ENCODE peak calls at places on chromosome 12, in six cellular contexts. R, U, E, I, W and K are unnamed samples. For H3K4me1, the result is how much of the 10 kb centered on the place peaks cover.

GRCh38 chr12:123265851-123266678 is 5.6 kb downstream of the CDK2AP1 start:
- DNase-seq in R (no peak), U (no peak), E (no peak), I (no peak), W (no peak), K (no peak)

GRCh38 chr12:122834229-122834920 is 882 bp upstream of the HIP1R start:
- DNase-seq in R (no peak), U (peak), E (no peak), I (peak), W (peak), K (no peak)

GRCh38 chr12:80445083-80445482 is 1.0 kb downstream of the PTPRQ start:
- DNase-seq in R (no peak), U (peak), E (no peak), I (peak), W (no peak), K (no peak)

GRCh38 chr12:68611094-68611818 is 557 bp downstream of the RAP1B start:
- DNase-seq in R (peak), U (peak), E (peak), I (peak), W (peak), K (peak)

GRCh38 chr12:70733385-70733784 is 96.2 kb upstream of the PTPRB start:
- DNase-seq in R (no peak), U (peak), E (no peak), I (peak), W (no peak), K (no peak)

GRCh38 chr12:25558566-25558965 is 5.5 kb upstream of the LMNTD1 start:
- DNase-seq in R (no peak), U (no peak), E (no peak), I (no peak), W (no peak), K (no peak)

GRCh38 chr12:34604227-34604626 is 581.9 kb downstream of the ALG10 start:
- DNase-seq in R (no peak), U (no peak), E (no peak), I (no peak), W (no peak), K (no peak)

GRCh38 chr12:5945071-5946008 is at the start of gene ANO2:
- DNase-seq in R (no peak), U (no peak), E (no peak), I (peak), W (no peak), K (no peak)

GRCh38 chr12:1006255-1006654 is 15.2 kb downstream of the ERC1 start:
- DNase-seq in R (no peak), U (no peak), E (no peak), I (no peak), W (no peak), K (no peak)

GRCh38 chr12:125160556-125160955 is 95.3 kb downstream of the AACS start:
- DNase-seq in R (no peak), U (no peak), E (no peak), I (no peak), W (no peak), K (no peak)
- H3K27ac ChIP-seq in R (no peak), U (no peak), E (no peak), I (no peak), W (no peak), K (no peak)

DNA sequence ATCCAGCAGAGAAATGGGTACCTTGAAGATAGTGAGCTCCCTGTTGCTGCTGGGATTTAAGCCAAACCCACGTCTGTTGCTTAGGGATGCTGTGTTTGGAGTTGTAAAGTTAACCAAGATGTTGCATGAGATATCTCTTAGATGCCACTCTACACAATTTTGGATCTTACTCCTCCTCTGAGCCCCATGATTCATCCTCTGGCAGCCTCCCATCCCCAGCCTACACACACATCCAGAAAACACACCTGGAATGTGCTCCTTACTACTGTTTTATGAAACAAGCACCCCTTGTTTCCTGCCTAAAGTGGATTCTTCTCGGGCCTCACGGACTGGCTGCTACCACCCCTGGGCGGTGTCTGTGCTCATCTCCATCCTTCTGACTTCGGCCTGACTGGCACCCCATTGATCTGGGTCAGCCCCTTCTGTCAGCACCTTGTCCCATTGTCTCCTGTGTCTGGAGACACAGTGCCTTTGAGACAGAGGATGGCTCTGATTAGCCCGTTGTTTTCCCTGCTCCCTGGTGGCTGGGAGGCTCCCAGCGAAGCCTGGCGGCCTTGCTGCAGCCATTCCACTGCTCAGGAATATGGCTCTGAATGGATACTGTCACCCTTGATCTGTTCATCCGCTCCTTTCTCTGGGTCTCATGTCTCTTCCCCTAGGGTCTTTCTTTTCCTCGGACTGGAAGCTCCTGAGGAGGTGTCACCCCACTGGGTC is 24.3 kb downstream of the TSPAN9 start:
- DNase-seq in R (no peak), U (no peak), E (no peak), I (peak), W (no peak), K (no peak)
- H3K4me1 ChIP-seq in R (under half), U (under half), E (half or more), I (under half), W (under half), K (under half)

DNA sequence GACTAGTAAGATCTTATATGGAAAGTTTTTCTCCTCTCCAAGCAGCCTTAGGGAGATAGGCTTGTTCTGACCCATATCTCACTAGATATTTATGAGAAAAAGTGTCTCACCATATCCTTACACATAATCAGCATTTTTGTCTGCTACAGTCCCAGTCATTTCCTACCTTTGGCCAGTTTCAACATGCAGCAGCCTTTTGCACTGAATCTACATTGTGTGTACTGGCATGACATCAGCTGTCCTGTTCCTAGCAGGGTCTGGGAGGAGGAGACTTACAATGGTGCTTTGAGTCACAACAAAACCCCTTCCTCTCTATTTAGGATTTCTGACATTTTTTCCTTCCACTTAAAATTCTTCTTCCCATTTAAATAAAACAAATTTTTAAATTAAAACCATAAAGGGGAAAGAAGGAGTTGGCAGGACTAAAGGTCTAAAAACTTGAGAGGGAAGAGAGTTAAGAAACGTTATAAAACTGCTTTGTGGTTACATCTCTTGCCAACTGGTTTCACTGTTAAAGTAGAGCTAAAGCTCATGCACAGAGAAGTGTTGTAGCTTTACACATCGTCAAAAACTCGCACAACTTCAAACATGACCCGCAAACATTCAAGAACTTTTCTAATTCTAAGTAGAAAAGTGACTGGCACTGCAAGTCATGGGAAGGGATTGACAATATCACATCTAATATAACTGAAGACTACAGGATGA is 53.3 kb upstream of the CERS5 start:
- DNase-seq in R (no peak), U (peak), E (no peak), I (peak), W (no peak), K (no peak)
- H3K27ac ChIP-seq in R (peak), U (peak), E (peak), I (peak), W (peak), K (peak)

DNA sequence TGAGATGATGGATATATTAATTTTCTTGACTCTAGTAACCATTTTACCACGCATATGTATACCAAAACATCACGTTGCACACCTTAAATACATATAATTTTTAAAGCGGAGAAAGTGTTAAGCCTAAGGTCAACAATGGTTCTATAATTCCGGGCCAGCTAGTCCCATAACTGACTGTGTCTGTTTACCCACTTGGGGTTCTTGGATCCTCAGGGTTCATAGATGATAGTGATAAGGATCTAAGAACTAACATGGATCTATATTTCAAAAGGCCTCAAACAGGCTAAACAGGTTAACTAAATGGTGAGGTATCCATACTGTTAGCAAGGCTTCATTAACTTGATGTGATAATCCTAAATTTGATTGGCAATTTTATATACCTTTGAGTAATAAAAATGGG is 9.8 kb downstream of the SLC38A1 start:
- DNase-seq in R (no peak), U (no peak), E (no peak), I (no peak), W (no peak), K (no peak)
- H3K4me1 ChIP-seq in R (half or more), U (under half), E (under half), I (under half), W (under half), K (half or more)

DNA sequence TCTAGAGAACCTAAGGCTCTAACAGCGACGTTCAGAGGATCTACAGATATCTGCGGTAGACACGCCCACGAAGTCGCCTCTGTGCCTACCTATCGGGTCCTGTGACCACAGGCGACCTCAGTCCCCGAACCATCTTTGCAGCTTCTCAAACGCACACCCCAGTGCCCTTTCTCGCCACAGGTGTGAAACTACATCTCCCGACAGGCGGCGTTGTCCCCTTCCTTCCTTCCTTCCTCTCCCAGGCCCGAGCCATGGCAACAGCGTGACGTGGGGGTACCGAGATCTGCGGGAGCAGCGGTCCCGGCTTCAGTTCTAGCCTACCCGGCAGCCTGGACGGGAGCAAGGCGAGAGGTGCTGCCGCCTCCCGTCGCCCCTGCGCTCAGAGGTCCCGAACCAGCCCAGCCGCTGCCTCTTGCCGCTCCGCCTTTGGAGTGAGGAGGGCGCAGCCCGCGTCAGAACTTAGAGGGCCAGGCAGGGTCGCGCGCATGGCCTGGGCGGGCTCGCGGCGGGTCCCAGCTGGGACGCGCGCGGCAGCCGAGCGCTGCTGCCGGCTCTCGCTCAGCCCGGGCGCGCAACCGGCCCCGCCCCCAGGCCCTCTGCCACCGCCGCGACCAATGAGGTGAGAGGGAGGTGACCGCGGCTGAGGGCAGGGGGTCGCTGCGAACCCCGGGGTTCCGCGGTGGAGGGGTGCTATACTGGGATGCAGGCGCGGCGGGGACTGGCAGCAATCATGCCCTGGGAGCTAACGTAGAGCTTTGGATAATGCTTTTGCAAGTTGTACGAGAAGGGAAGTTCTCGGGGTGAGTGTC is at the start of gene COQ10A:
- DNase-seq in R (peak), U (peak), E (peak), I (peak), W (peak), K (peak)
- H3K27ac ChIP-seq in R (peak), U (peak), E (peak), I (peak), W (peak), K (peak)

GRCh38 chr12:106097011-106097410 is 41.7 kb downstream of the NUAK1 start:
- DNase-seq in R (no peak), U (no peak), E (no peak), I (no peak), W (peak), K (no peak)

GRCh38 chr12:106094304-106094703 is 44.5 kb downstream of the NUAK1 start:
- DNase-seq in R (no peak), U (no peak), E (no peak), I (no peak), W (no peak), K (no peak)

GRCh38 chr12:106096376-106096775 is 42.4 kb downstream of the NUAK1 start:
- DNase-seq in R (no peak), U (no peak), E (no peak), I (no peak), W (no peak), K (no peak)

GRCh38 chr12:106101798-106102197 is 37.0 kb downstream of the NUAK1 start:
- DNase-seq in R (no peak), U (no peak), E (no peak), I (peak), W (no peak), K (no peak)

GRCh38 chr12:106098691-106099200 is 40.0 kb downstream of the NUAK1 start:
- DNase-seq in R (no peak), U (no peak), E (no peak), I (no peak), W (no peak), K (no peak)
- H3K4me1 ChIP-seq in R (under half), U (under half), E (half or more), I (under half), W (under half), K (under half)

DNA sequence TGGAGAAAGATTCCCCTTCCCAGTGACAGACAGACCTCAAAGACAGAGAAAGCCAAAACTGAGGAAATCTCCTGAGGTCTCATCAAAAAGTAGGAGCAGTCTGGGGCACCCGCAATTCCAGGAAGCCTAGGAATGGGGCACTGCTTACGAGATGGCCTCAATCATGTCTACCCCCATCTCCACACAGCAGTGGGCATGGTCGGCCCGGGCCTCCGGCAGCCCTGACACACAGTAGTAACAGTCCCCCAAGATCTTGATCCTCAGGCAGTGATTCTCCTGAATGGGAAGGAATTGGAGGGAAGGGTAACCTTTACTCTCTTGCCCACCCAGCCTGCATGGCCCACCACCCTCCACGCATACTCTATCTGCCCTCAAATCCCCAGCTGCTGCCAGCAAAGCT is 11.9 kb downstream of the ADCY6 start:
- DNase-seq in R (no peak), U (no peak), E (no peak), I (no peak), W (no peak), K (no peak)
- H3K27ac ChIP-seq in R (no peak), U (no peak), E (no peak), I (no peak), W (no peak), K (no peak)

GRCh38 chr12:111408686-111409402 is 3.1 kb downstream of the SH2B3 start:
- DNase-seq in R (no peak), U (no peak), E (no peak), I (no peak), W (no peak), K (no peak)

GRCh38 chr12:111406474-111407370 is 999 bp downstream of the SH2B3 start:
- DNase-seq in R (peak), U (no peak), E (no peak), I (no peak), W (peak), K (peak)

GRCh38 chr12:111408116-111408440 is 2.4 kb downstream of the SH2B3 start:
- DNase-seq in R (no peak), U (no peak), E (no peak), I (no peak), W (no peak), K (no peak)

GRCh38 chr12:111405856-111406473 is at the start of gene SH2B3:
- DNase-seq in R (no peak), U (peak), E (no peak), I (no peak), W (peak), K (peak)

GRCh38 chr12:111407371-111408115 is 1.8 kb downstream of the SH2B3 start:
- DNase-seq in R (no peak), U (no peak), E (no peak), I (no peak), W (no peak), K (no peak)
- H3K4me1 ChIP-seq in R (half or more), U (under half), E (half or more), I (under half), W (under half), K (half or more)

GRCh38 chr12:65881965-65882413 is 57.7 kb downstream of the HMGA2 start:
- DNase-seq in R (no peak), U (peak), E (peak), I (peak), W (peak), K (no peak)
- H3K27ac ChIP-seq in R (no peak), U (peak), E (peak), I (peak), W (no peak), K (no peak)